ENCODE peak calls at places on chromosomes 11 and 22, in nine cellular contexts. K is NCI-H82; N is nephron progenitor cell; V is LoVo; Q is T-helper 9 cell; Z is endothelial cell; P is cardiac fibroblast; U is CD4-positive, alpha-beta T cell; R is uterus. H is an unnamed sample.

GRCh38 chr11:126647735-126648134 is 292.2 kb downstream of the ST3GAL4 start:
- DNase-seq in R (no peak), N (no peak), P (peak), U (no peak), K (no peak), Z (no peak), Q (no peak), V (peak), H (no peak)

GRCh38 chr11:13473013-13473722 is 10.1 kb upstream of the BTBD10 start:
- DNase-seq in N (no peak), R (no peak), V (no peak), Q (no peak), P (no peak), Z (no peak), K (no peak), U (no peak), H (no peak)

GRCh38 chr11:105269862-105270261 is 130.3 kb upstream of the CARD18 start:
- DNase-seq in K (no peak), N (no peak), V (no peak), P (no peak), Q (no peak), Z (no peak), U (no peak), R (no peak), H (no peak)

GRCh38 chr11:133908827-133909226 is 47.9 kb downstream of the IGSF9B start:
- DNase-seq in P (no peak), K (no peak), U (no peak), V (no peak), Z (no peak), R (no peak), Q (no peak), N (no peak), H (no peak)

GRCh38 chr11:24593332-24593731 is 96.5 kb downstream of the LUZP2 start:
- DNase-seq in U (no peak), K (no peak), P (peak), Z (no peak), N (no peak), V (no peak), R (no peak), Q (no peak), H (no peak)

GRCh38 chr11:30424851-30425250 is 101.9 kb downstream of the ARL14EP start:
- DNase-seq in N (no peak), Z (no peak), R (no peak), P (no peak), U (no peak), Q (no peak), V (no peak), K (no peak), H (no peak)

GRCh38 chr11:44005076-44005800 is 42.5 kb upstream of the ACCSL start:
- DNase-seq in R (no peak), V (no peak), Z (no peak), U (no peak), N (no peak), Q (no peak), P (no peak), K (peak), H (no peak)

GRCh38 chr11:10932976-10933375 is 75.1 kb upstream of the ZBED5 start:
- DNase-seq in N (no peak), Z (no peak), Q (no peak), P (no peak), R (no peak), K (no peak), U (no peak), V (no peak), H (no peak)

GRCh38 chr22:36738416-36739020 is 35.0 kb upstream of the CACNG2 start:
- DNase-seq in R (no peak), V (no peak), N (no peak), Q (no peak), U (no peak), P (no peak), Z (no peak), K (no peak), H (no peak)

GRCh38 chr11:115464269-115464668 is 39.9 kb downstream of the CADM1 start:
- DNase-seq in K (peak), Z (no peak), P (no peak), U (no peak), R (no peak), N (no peak), V (no peak), Q (no peak), H (no peak)

GRCh38 chr11:113384551-113384950 is 3.0 kb upstream of the ANKK1 start:
- DNase-seq in N (no peak), R (no peak), Z (peak), V (peak), P (peak), U (no peak), Q (no peak), K (peak), H (no peak)

GRCh38 chr11:120259988-120260565 is 20.1 kb downstream of the POU2F3 start:
- DNase-seq in V (no peak), Z (no peak), N (no peak), Q (no peak), R (no peak), U (no peak), P (no peak), K (no peak), H (no peak)

GRCh38 chr11:106482920-106483761 is 405.7 kb downstream of the AASDHPPT start:
- DNase-seq in V (no peak), N (peak), R (no peak), P (peak), Z (no peak), K (peak), U (no peak), Q (no peak), H (peak)

GRCh38 chr11:30855383-30856006 is 269.3 kb upstream of the MPPED2 start:
- DNase-seq in Q (no peak), R (no peak), P (peak), K (peak), Z (no peak), V (no peak), U (no peak), N (no peak), H (peak)

GRCh38 chr11:30697032-30697431 is 110.9 kb upstream of the MPPED2 start:
- DNase-seq in U (no peak), V (no peak), R (no peak), Z (no peak), N (no peak), P (no peak), Q (no peak), K (no peak), H (no peak)

GRCh38 chr22:20803696-20804324 is 29.9 kb downstream of the SERPIND1 start:
- DNase-seq in K (peak), P (peak), Z (peak), U (peak), R (peak), N (peak), Q (no peak), V (no peak), H (no peak)